ENCODE peak calls at places on chromosomes 3 and 15, in six cellular contexts. One of them, this sample, is unnamed.

GRCh38 chr3:46960081-46960701 is 16.4 kb downstream of the CCDC12 start:
- DNase-seq in midbrain: no peak
- DNase-seq in cerebellar cortex: no peak
- DNase-seq in neuronal stem cell: no peak
- DNase-seq in 8988T: no peak
- DNase-seq in endothelial cell: peak
- DNase-seq in this sample: no peak

GRCh38 chr3:171427771-171428320 is 32.4 kb downstream of the TNIK start:
- DNase-seq in midbrain: no peak
- DNase-seq in cerebellar cortex: no peak
- DNase-seq in neuronal stem cell: no peak
- DNase-seq in 8988T: no peak
- DNase-seq in endothelial cell: no peak
- DNase-seq in this sample: no peak

GRCh38 chr3:184003187-184003967 is 14.3 kb downstream of the ABCC5 start:
- DNase-seq in midbrain: no peak
- DNase-seq in cerebellar cortex: no peak
- DNase-seq in neuronal stem cell: no peak
- DNase-seq in 8988T: no peak
- DNase-seq in endothelial cell: no peak
- DNase-seq in this sample: no peak

GRCh38 chr3:158789592-158789991 is 12.3 kb upstream of the MFSD1 start:
- DNase-seq in midbrain: no peak
- DNase-seq in cerebellar cortex: peak
- DNase-seq in neuronal stem cell: no peak
- DNase-seq in 8988T: no peak
- DNase-seq in endothelial cell: no peak
- DNase-seq in this sample: no peak

GRCh38 chr15:74773329-74773728 is 8.6 kb upstream of the CSK start:
- DNase-seq in midbrain: no peak
- DNase-seq in cerebellar cortex: no peak
- DNase-seq in neuronal stem cell: no peak
- DNase-seq in 8988T: no peak
- DNase-seq in endothelial cell: no peak
- DNase-seq in this sample: no peak

GRCh38 chr3:52682016-52682415 is 3.7 kb downstream of the PBRM1 start:
- DNase-seq in midbrain: peak
- DNase-seq in cerebellar cortex: peak
- DNase-seq in neuronal stem cell: no peak
- DNase-seq in 8988T: no peak
- DNase-seq in endothelial cell: no peak
- DNase-seq in this sample: no peak

GRCh38 chr15:77266708-77267387 is 153.1 kb downstream of the PEAK1 start:
- DNase-seq in midbrain: no peak
- DNase-seq in cerebellar cortex: no peak
- DNase-seq in neuronal stem cell: no peak
- DNase-seq in 8988T: no peak
- DNase-seq in endothelial cell: no peak
- DNase-seq in this sample: no peak

GRCh38 chr3:181691951-181692849 is 19.5 kb upstream of the SOX2 start:
- DNase-seq in midbrain: no peak
- DNase-seq in cerebellar cortex: no peak
- DNase-seq in neuronal stem cell: no peak
- DNase-seq in 8988T: no peak
- DNase-seq in endothelial cell: no peak
- DNase-seq in this sample: no peak

GRCh38 chr3:64651791-64652241 is 36.0 kb downstream of the ADAMTS9 start:
- DNase-seq in midbrain: no peak
- DNase-seq in cerebellar cortex: no peak
- DNase-seq in neuronal stem cell: no peak
- DNase-seq in 8988T: no peak
- DNase-seq in endothelial cell: no peak
- DNase-seq in this sample: no peak

GRCh38 chr15:83514584-83514983 is 67.4 kb downstream of the SH3GL3 start:
- DNase-seq in midbrain: no peak
- DNase-seq in cerebellar cortex: no peak
- DNase-seq in neuronal stem cell: no peak
- DNase-seq in 8988T: no peak
- DNase-seq in endothelial cell: no peak
- DNase-seq in this sample: no peak

GRCh38 chr15:57444877-57445513 is 68.7 kb downstream of the CGNL1 start:
- DNase-seq in midbrain: no peak
- DNase-seq in cerebellar cortex: no peak
- DNase-seq in neuronal stem cell: no peak
- DNase-seq in 8988T: no peak
- DNase-seq in endothelial cell: no peak
- DNase-seq in this sample: no peak

GRCh38 chr3:194272221-194272620 is 78.9 kb downstream of the CPN2 start:
- DNase-seq in midbrain: no peak
- DNase-seq in cerebellar cortex: no peak
- DNase-seq in neuronal stem cell: no peak
- DNase-seq in 8988T: no peak
- DNase-seq in endothelial cell: no peak
- DNase-seq in this sample: no peak

GRCh38 chr3:95717048-95717447 is 1097.3 kb upstream of the EPHA6 start:
- DNase-seq in midbrain: no peak
- DNase-seq in cerebellar cortex: no peak
- DNase-seq in neuronal stem cell: no peak
- DNase-seq in 8988T: no peak
- DNase-seq in endothelial cell: no peak
- DNase-seq in this sample: no peak

GRCh38 chr3:166283856-166284255 is 446.6 kb upstream of the BCHE start:
- DNase-seq in midbrain: peak
- DNase-seq in cerebellar cortex: no peak
- DNase-seq in neuronal stem cell: no peak
- DNase-seq in 8988T: no peak
- DNase-seq in endothelial cell: no peak
- DNase-seq in this sample: no peak

GRCh38 chr3:154943981-154944380 is 136.1 kb upstream of the MME start:
- DNase-seq in midbrain: no peak
- DNase-seq in cerebellar cortex: no peak
- DNase-seq in neuronal stem cell: no peak
- DNase-seq in 8988T: no peak
- DNase-seq in endothelial cell: no peak
- DNase-seq in this sample: no peak

GRCh38 chr3:150412599-150413069 is 4.5 kb downstream of the TSC22D2 start:
- DNase-seq in midbrain: peak
- DNase-seq in cerebellar cortex: peak
- DNase-seq in neuronal stem cell: no peak
- DNase-seq in 8988T: no peak
- DNase-seq in endothelial cell: no peak
- DNase-seq in this sample: no peak

GRCh38 chr3:114727373-114727772 is 419.7 kb downstream of the ZBTB20 start:
- DNase-seq in midbrain: no peak
- DNase-seq in cerebellar cortex: no peak
- DNase-seq in neuronal stem cell: no peak
- DNase-seq in 8988T: no peak
- DNase-seq in endothelial cell: no peak
- DNase-seq in this sample: no peak

GRCh38 chr3:54982807-54983206 is 54.9 kb upstream of the LRTM1 start:
- DNase-seq in midbrain: no peak
- DNase-seq in cerebellar cortex: no peak
- DNase-seq in neuronal stem cell: no peak
- DNase-seq in 8988T: no peak
- DNase-seq in endothelial cell: no peak
- DNase-seq in this sample: no peak

GRCh38 chr15:70056091-70056680 is 41.5 kb downstream of the TLE3 start:
- DNase-seq in midbrain: no peak
- DNase-seq in cerebellar cortex: no peak
- DNase-seq in neuronal stem cell: no peak
- DNase-seq in 8988T: no peak
- DNase-seq in endothelial cell: no peak
- DNase-seq in this sample: no peak

GRCh38 chr3:30539772-30540171 is 66.6 kb upstream of the TGFBR2 start:
- DNase-seq in midbrain: no peak
- DNase-seq in cerebellar cortex: no peak
- DNase-seq in neuronal stem cell: no peak
- DNase-seq in 8988T: no peak
- DNase-seq in endothelial cell: no peak
- DNase-seq in this sample: no peak

GRCh38 chr3:123745184-123745855 is 138.8 kb downstream of the MYLK start:
- DNase-seq in midbrain: no peak
- DNase-seq in cerebellar cortex: no peak
- DNase-seq in neuronal stem cell: no peak
- DNase-seq in 8988T: no peak
- DNase-seq in endothelial cell: no peak
- DNase-seq in this sample: no peak

GRCh38 chr3:70273492-70273891 is 38.9 kb downstream of the MDFIC2 start:
- DNase-seq in midbrain: no peak
- DNase-seq in cerebellar cortex: no peak
- DNase-seq in neuronal stem cell: no peak
- DNase-seq in 8988T: no peak
- DNase-seq in endothelial cell: no peak
- DNase-seq in this sample: no peak

GRCh38 chr15:31280037-31280830 is 46.4 kb upstream of the KLF13 start:
- DNase-seq in midbrain: peak
- DNase-seq in cerebellar cortex: no peak
- DNase-seq in neuronal stem cell: no peak
- DNase-seq in 8988T: no peak
- DNase-seq in endothelial cell: no peak
- DNase-seq in this sample: no peak

GRCh38 chr3:30233924-30234666 is 372.3 kb upstream of the TGFBR2 start:
- DNase-seq in midbrain: no peak
- DNase-seq in cerebellar cortex: no peak
- DNase-seq in neuronal stem cell: no peak
- DNase-seq in 8988T: no peak
- DNase-seq in endothelial cell: no peak
- DNase-seq in this sample: no peak

GRCh38 chr3:49017978-49018706 is at the start of gene DALRD3:
- DNase-seq in midbrain: peak
- DNase-seq in cerebellar cortex: peak
- DNase-seq in neuronal stem cell: peak
- DNase-seq in 8988T: peak
- DNase-seq in endothelial cell: peak
- DNase-seq in this sample: peak

GRCh38 chr3:143288944-143289343 is 169.4 kb downstream of the CHST2 start:
- DNase-seq in midbrain: peak
- DNase-seq in cerebellar cortex: no peak
- DNase-seq in neuronal stem cell: no peak
- DNase-seq in 8988T: no peak
- DNase-seq in endothelial cell: no peak
- DNase-seq in this sample: no peak

GRCh38 chr15:34900748-34901147 is 68.8 kb downstream of the AQR start:
- DNase-seq in midbrain: no peak
- DNase-seq in cerebellar cortex: no peak
- DNase-seq in neuronal stem cell: no peak
- DNase-seq in 8988T: no peak
- DNase-seq in endothelial cell: no peak
- DNase-seq in this sample: no peak

GRCh38 chr15:66865622-66866611 is 163.9 kb downstream of the SMAD6 start:
- DNase-seq in midbrain: peak
- DNase-seq in cerebellar cortex: no peak
- DNase-seq in neuronal stem cell: no peak
- DNase-seq in 8988T: no peak
- DNase-seq in endothelial cell: no peak
- DNase-seq in this sample: no peak

GRCh38 chr15:53586815-53587214 is 172.6 kb downstream of the WDR72 start:
- DNase-seq in midbrain: peak
- DNase-seq in cerebellar cortex: peak
- DNase-seq in neuronal stem cell: peak
- DNase-seq in 8988T: no peak
- DNase-seq in endothelial cell: peak
- DNase-seq in this sample: no peak

GRCh38 chr3:133821767-133822638 is 16.4 kb downstream of the SRPRB start:
- DNase-seq in midbrain: peak
- DNase-seq in cerebellar cortex: no peak
- DNase-seq in neuronal stem cell: no peak
- DNase-seq in 8988T: peak
- DNase-seq in endothelial cell: no peak
- DNase-seq in this sample: no peak

GRCh38 chr3:187571701-187572100 is 98.5 kb downstream of the SST start:
- DNase-seq in midbrain: no peak
- DNase-seq in cerebellar cortex: no peak
- DNase-seq in neuronal stem cell: no peak
- DNase-seq in 8988T: no peak
- DNase-seq in endothelial cell: no peak
- DNase-seq in this sample: no peak

GRCh38 chr3:188434594-188434993 is 280.6 kb downstream of the LPP start:
- DNase-seq in midbrain: no peak
- DNase-seq in cerebellar cortex: no peak
- DNase-seq in neuronal stem cell: no peak
- DNase-seq in 8988T: no peak
- DNase-seq in endothelial cell: no peak
- DNase-seq in this sample: no peak

GRCh38 chr3:191356586-191357439 is 26.5 kb upstream of the UTS2B start:
- DNase-seq in midbrain: no peak
- DNase-seq in cerebellar cortex: no peak
- DNase-seq in neuronal stem cell: no peak
- DNase-seq in 8988T: no peak
- DNase-seq in endothelial cell: no peak
- DNase-seq in this sample: no peak

GRCh38 chr15:62063851-62064635 is 2.7 kb upstream of the C2CD4A start:
- DNase-seq in midbrain: no peak
- DNase-seq in cerebellar cortex: no peak
- DNase-seq in neuronal stem cell: no peak
- DNase-seq in 8988T: no peak
- DNase-seq in endothelial cell: no peak
- DNase-seq in this sample: no peak

This sample was measured in HuH-7.5.